ENCODE peak calls at places on chromosomes 4 and X, in five cellular contexts. U is breast epithelium, W is esophagus squamous epithelium, A is foreskin fibroblast, O is RWPE2. N is an unnamed sample.

GRCh38 chrX:2500091-2500680 is 590 bp downstream of the DHRSX start:
- DNase-seq in U (no peak), A (peak; percentile 46), O (no peak), W (no peak), N (peak; percentile 13)

GRCh38 chr4:6169239-6169638 is 31.1 kb downstream of the JAKMIP1 start:
- DNase-seq in A (no peak), O (no peak), W (no peak), U (no peak), N (no peak)

GRCh38 chrX:153336128-153336894 is 2.4 kb downstream of the ZNF275 start:
- DNase-seq in A (no peak), W (no peak), O (no peak), U (no peak), N (no peak)

GRCh38 chr4:145828802-145829485 is 109.7 kb downstream of the ZNF827 start:
- DNase-seq in W (no peak), A (no peak), U (no peak), O (no peak), N (no peak)

GRCh38 chr4:146478009-146478408 is 43.7 kb downstream of the SLC10A7 start:
- DNase-seq in W (no peak), U (no peak), A (no peak), O (no peak), N (no peak)

GRCh38 chrX:10945463-10945862 is 165.7 kb upstream of the HCCS start:
- DNase-seq in A (no peak), O (no peak), W (no peak), U (peak; percentile 23), N (no peak)

GRCh38 chr4:3029464-3029863 is 44.9 kb downstream of the HTT-AS start:
- DNase-seq in A (no peak), O (no peak), U (no peak), W (no peak), N (no peak)

GRCh38 chr4:109321232-109321631 is 18.8 kb upstream of the COL25A1 start:
- DNase-seq in U (no peak), O (no peak), W (no peak), A (no peak), N (no peak)

GRCh38 chrX:56728752-56729151 is 291 bp upstream of the NBDY start:
- DNase-seq in O (no peak), W (no peak), U (no peak), A (peak; percentile 14), N (no peak)

GRCh38 chrX:56727531-56727930 is 1.5 kb upstream of the NBDY start:
- DNase-seq in O (no peak), W (no peak), A (no peak), U (no peak), N (no peak)

GRCh38 chrX:56726609-56727008 is 2.4 kb upstream of the NBDY start:
- DNase-seq in W (no peak), O (no peak), A (peak; percentile 13), U (no peak), N (no peak)

GRCh38 chrX:56729152-56729557 is at the start of gene NBDY:
- DNase-seq in U (peak; percentile 21), A (peak; percentile 21), O (no peak), W (no peak), N (no peak)

DNA sequence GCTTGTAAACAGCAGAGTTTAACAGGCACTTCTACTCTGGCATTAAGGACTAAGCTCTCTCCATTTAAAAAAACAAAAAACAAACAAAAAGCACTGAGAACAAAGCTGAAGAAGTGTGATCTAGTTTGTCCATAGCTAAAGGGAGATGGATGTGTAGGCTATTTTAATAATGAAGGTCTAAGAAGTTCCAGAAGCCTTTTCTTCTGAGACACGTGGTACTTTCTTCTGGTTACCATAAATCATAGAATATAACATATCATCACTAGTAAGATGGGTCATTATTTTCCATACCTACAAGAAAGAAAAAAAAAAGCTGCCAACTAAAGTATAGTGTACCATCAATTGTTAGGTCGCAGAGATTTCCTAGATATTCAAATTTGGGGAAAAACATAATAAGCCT is 722 bp upstream of the NBDY start:
- DNase-seq in O (no peak), W (no peak), A (no peak), U (no peak), N (no peak)
- H3K4me3 ChIP-seq in O (peak overlapping the region; percentile 58), W (no peak overlapping the region), A (peak overlapping the region; percentile 80), U (no peak overlapping the region), N (peak overlapping the region; percentile 75)

GRCh38 chrX:21973321-21974010 is 33.0 kb downstream of the SMS start:
- DNase-seq in W (no peak), U (no peak), O (no peak), A (no peak), N (no peak)

GRCh38 chrX:21972046-21972445 is 31.5 kb downstream of the SMS start:
- DNase-seq in A (no peak), W (no peak), O (no peak), U (no peak), N (peak; percentile 53)

GRCh38 chrX:21974011-21974385 is 33.5 kb downstream of the SMS start:
- DNase-seq in A (no peak), O (no peak), W (no peak), U (no peak), N (no peak)

GRCh38 chrX:21975242-21975641 is 34.7 kb downstream of the SMS start:
- DNase-seq in O (no peak), A (no peak), W (no peak), U (no peak), N (no peak)

DNA sequence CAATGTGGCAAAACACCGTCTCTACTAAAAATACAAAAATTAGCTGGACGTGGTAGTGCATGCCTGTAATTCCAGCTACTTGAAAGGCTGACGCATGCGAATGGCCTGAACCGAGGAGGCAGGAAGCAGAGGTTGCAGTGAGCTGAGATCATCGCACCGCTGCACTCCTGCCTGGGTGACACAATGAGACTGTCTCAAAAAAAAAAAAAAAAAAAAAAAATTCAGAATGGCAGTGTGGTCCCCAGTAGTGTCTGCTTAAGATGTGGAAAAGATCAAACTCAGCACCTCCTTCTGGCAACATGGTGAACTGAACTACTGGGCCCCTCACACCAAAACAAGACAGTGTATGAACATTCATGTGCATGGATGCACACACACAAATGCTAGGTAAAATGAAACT is 32.2 kb downstream of the SMS start:
- DNase-seq in U (no peak), W (no peak), O (peak; percentile 53), A (no peak), N (no peak)
- TF ChIP-seq CTCF in U (no peak), W (no peak), O (no peak), A (no peak), N (peak; percentile 28)

GRCh38 chr4:4317496-4318232 is 27.6 kb downstream of the ZBTB49 start:
- DNase-seq in W (no peak), A (no peak), U (no peak), O (peak; percentile 15), N (no peak)
- H3K4me3 ChIP-seq in W (no peak overlapping the region), A (no peak overlapping the region), U (no peak overlapping the region), O (no peak overlapping the region), N (no peak overlapping the region)

DNA sequence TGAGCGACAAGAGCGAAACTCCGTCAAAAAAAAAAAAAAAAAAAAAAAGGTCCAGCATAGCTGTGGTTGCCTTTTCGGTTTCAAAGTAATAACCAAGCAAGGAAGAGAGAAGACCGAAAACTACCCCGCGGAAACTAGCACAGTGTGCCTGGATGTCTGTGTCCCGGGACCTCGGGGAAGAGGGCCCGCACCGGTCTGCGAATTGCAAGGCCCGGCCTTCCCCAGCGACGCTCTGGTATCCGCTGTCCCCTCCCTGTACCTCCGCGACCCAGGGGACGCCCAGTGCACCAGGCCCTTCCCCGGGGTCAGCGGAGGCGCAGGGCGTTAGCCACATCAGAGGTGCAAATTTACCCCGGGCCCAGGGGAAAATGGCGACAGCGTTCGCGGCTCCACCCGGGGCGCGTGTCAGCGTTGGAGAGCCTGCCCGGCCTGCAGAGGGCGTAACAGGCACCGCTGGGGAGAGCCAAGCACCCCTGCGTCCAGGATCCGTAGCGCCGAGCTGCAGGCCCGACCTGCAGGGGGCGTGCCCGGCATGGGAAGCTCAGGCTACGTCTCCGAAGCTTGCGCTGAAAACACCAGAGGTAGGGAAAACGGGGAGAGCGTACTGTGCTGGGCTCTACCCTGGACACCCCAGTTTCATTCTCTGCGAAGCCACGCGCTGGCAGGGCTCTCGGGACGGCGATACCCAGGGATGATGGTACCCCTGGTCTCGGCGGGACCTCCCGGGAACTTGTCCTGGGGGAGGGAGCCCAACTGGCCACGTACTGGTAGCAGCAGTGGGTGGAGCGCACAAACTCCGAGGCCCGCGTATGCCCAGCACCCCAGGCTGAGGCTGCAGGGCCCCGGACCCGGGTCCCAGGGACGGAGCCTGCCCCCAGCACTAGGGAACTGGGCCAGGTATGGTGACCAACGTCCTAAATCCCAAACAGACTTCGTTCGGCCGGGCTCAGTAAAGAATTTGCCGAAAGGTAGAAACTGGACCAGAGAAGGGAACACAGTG is 16.2 kb downstream of the NKX6-1 start:
- DNase-seq in O (no peak), W (no peak), A (no peak), U (no peak), N (no peak)
- TF ChIP-seq CTCF in O (peak; percentile 24), W (peak; percentile 25), A (peak; percentile 22), U (no peak), N (peak; percentile 50)

N was measured in epithelial cell of proximal tubule.